ENCODE peak calls at places on chromosomes 4 and X, in five cellular contexts. One of them, this sample, is unnamed.

GRCh38 chrX:109264878-109265277 is 217.0 kb downstream of the GUCY2F start:
- DNase-seq in NCI-H1417: no peak
- DNase-seq in NCI-H82: no peak
- DNase-seq in H4: no peak
- DNase-seq in nucleus accumbens: no peak
- DNase-seq in this sample: no peak

GRCh38 chrX:145848451-145848850 is 30.8 kb downstream of the SLITRK2 start:
- DNase-seq in NCI-H1417: no peak
- DNase-seq in nucleus accumbens: no peak
- DNase-seq in NCI-H82: no peak
- DNase-seq in H4: no peak
- DNase-seq in this sample: no peak

GRCh38 chr4:187464561-187464960 is 531.0 kb upstream of the ZFP42 start:
- DNase-seq in NCI-H82: no peak
- DNase-seq in H4: no peak
- DNase-seq in nucleus accumbens: no peak
- DNase-seq in NCI-H1417: no peak
- DNase-seq in this sample: no peak

GRCh38 chr4:149896428-149896827 is 80.8 kb upstream of the IQCM start:
- DNase-seq in NCI-H82: peak
- DNase-seq in H4: peak
- DNase-seq in nucleus accumbens: no peak
- DNase-seq in NCI-H1417: peak
- DNase-seq in this sample: no peak

GRCh38 chr4:154024097-154024496 is 235.2 kb upstream of the SFRP2 start:
- DNase-seq in NCI-H82: no peak
- DNase-seq in H4: no peak
- DNase-seq in nucleus accumbens: no peak
- DNase-seq in NCI-H1417: no peak
- DNase-seq in this sample: no peak

GRCh38 chr4:41160856-41161255 is 53.5 kb downstream of the APBB2 start:
- DNase-seq in NCI-H1417: no peak
- DNase-seq in nucleus accumbens: no peak
- DNase-seq in H4: no peak
- DNase-seq in NCI-H82: peak
- DNase-seq in this sample: no peak

GRCh38 chrX:41108007-41108683 is 22.9 kb downstream of the USP9X start:
- DNase-seq in NCI-H1417: no peak
- DNase-seq in H4: no peak
- DNase-seq in nucleus accumbens: no peak
- DNase-seq in NCI-H82: peak
- DNase-seq in this sample: no peak

GRCh38 chr4:124970011-124970410 is 257.5 kb upstream of the ANKRD50 start:
- DNase-seq in nucleus accumbens: no peak
- DNase-seq in H4: no peak
- DNase-seq in NCI-H82: no peak
- DNase-seq in NCI-H1417: no peak
- DNase-seq in this sample: no peak

GRCh38 chrX:151680805-151681204 is 14.5 kb upstream of the PRRG3 start:
- DNase-seq in NCI-H1417: peak
- DNase-seq in NCI-H82: peak
- DNase-seq in nucleus accumbens: no peak
- DNase-seq in H4: peak
- DNase-seq in this sample: peak

GRCh38 chr4:125891597-125892258 is 577.0 kb downstream of the FAT4 start:
- DNase-seq in NCI-H82: no peak
- DNase-seq in NCI-H1417: no peak
- DNase-seq in nucleus accumbens: no peak
- DNase-seq in H4: peak
- DNase-seq in this sample: no peak

GRCh38 chrX:17474892-17475291 is 99.9 kb downstream of the NHS start:
- DNase-seq in NCI-H1417: no peak
- DNase-seq in NCI-H82: no peak
- DNase-seq in H4: no peak
- DNase-seq in nucleus accumbens: no peak
- DNase-seq in this sample: no peak

GRCh38 chr4:107826427-107826980 is 1.8 kb downstream of the SGMS2 start:
- DNase-seq in NCI-H82: no peak
- DNase-seq in nucleus accumbens: no peak
- DNase-seq in H4: no peak
- DNase-seq in NCI-H1417: no peak
- DNase-seq in this sample: no peak

GRCh38 chr4:10461091-10461849 is 4.0 kb upstream of the ZNF518B start:
- DNase-seq in NCI-H1417: no peak
- DNase-seq in NCI-H82: peak
- DNase-seq in H4: no peak
- DNase-seq in nucleus accumbens: peak
- DNase-seq in this sample: no peak

GRCh38 chrX:20271186-20271585 is 4.5 kb upstream of the RPS6KA3 start:
- DNase-seq in H4: no peak
- DNase-seq in NCI-H82: no peak
- DNase-seq in NCI-H1417: no peak
- DNase-seq in nucleus accumbens: no peak
- DNase-seq in this sample: no peak

GRCh38 chrX:46882266-46882665 is 30.0 kb upstream of the JADE3 start:
- DNase-seq in NCI-H1417: no peak
- DNase-seq in nucleus accumbens: no peak
- DNase-seq in H4: no peak
- DNase-seq in NCI-H82: peak
- DNase-seq in this sample: no peak

GRCh38 chr4:184409911-184410692 is 64.2 kb downstream of the IRF2 start:
- DNase-seq in H4: no peak
- DNase-seq in NCI-H1417: no peak
- DNase-seq in nucleus accumbens: no peak
- DNase-seq in NCI-H82: no peak
- DNase-seq in this sample: no peak

GRCh38 chr4:112516401-112517066 is 554 bp upstream of the NEUROG2 start:
- DNase-seq in nucleus accumbens: no peak
- DNase-seq in H4: no peak
- DNase-seq in NCI-H82: peak
- DNase-seq in NCI-H1417: peak
- DNase-seq in this sample: peak

GRCh38 chrX:95383778-95384177 is 1300.9 kb upstream of the DIAPH2 start:
- DNase-seq in NCI-H1417: peak
- DNase-seq in nucleus accumbens: no peak
- DNase-seq in H4: no peak
- DNase-seq in NCI-H82: no peak
- DNase-seq in this sample: no peak

This sample was measured in NCI-H146.